ENCODE peak calls at places on chromosomes 5 and 9, in eight cellular contexts. L is psoas muscle, V is IMR-90, R is hepatocyte, J is sigmoid colon, I is Panc1, Z is upper lobe of right lung, C is SK-N-SH. S is an unnamed sample.

GRCh38 chr9:85163415-85163814 is 493.9 kb downstream of the NTRK2 start:
- DNase-seq in J (no peak), I (no peak), Z (no peak), L (no peak), C (no peak), V (no peak), R (no peak), S (no peak)

GRCh38 chr5:171615201-171616001 is 170.2 kb upstream of the SMIM23 start:
- DNase-seq in L (peak; percentile 63), V (no peak), Z (peak; percentile 81), C (peak; percentile 48), J (peak; percentile 49), I (no peak), R (peak; percentile 43), S (no peak)

GRCh38 chr5:135243194-135244191 is 155.5 kb downstream of the MACROH2A1 start:
- DNase-seq in Z (peak; percentile 54), I (no peak), L (peak; percentile 73), J (peak; percentile 97), V (no peak), R (peak; percentile 72), C (peak; percentile 85), S (peak; percentile 79)

GRCh38 chr5:151660616-151661015 is 26.1 kb downstream of the SPARC start:
- DNase-seq in R (no peak), C (no peak), V (peak; percentile 84), J (no peak), L (no peak), Z (no peak), I (no peak), S (no peak)

GRCh38 chr9:36005891-36006290 is 30.8 kb upstream of the RECK start:
- DNase-seq in C (no peak), Z (no peak), V (no peak), R (no peak), L (no peak), I (no peak), J (no peak), S (no peak)

GRCh38 chr5:71939452-71939932 is 167.8 kb upstream of the MAP1B start:
- DNase-seq in L (no peak), V (no peak), R (no peak), Z (no peak), J (no peak), I (no peak), C (peak; percentile 22), S (no peak)

GRCh38 chr9:75803130-75803529 is 87.3 kb upstream of the PCSK5 start:
- DNase-seq in V (no peak), J (no peak), Z (no peak), I (no peak), R (peak; percentile 6), C (no peak), L (no peak), S (no peak)

GRCh38 chr9:20550326-20550725 is 72.0 kb downstream of the MLLT3 start:
- DNase-seq in V (no peak), R (no peak), L (no peak), J (no peak), C (no peak), Z (no peak), I (no peak), S (no peak)

GRCh38 chr9:94127806-94128205 is 43.5 kb downstream of the PTPDC1 start:
- DNase-seq in I (no peak), Z (no peak), R (no peak), V (no peak), C (no peak), J (no peak), L (no peak), S (no peak)

GRCh38 chr5:15598294-15598902 is 98.4 kb downstream of the FBXL7 start:
- DNase-seq in Z (no peak), V (no peak), R (peak; percentile 26), J (no peak), L (no peak), C (no peak), I (peak; percentile 4), S (no peak)

GRCh38 chr9:6495484-6495883 is 82.5 kb downstream of the UHRF2 start:
- DNase-seq in J (no peak), R (no peak), I (no peak), Z (no peak), V (no peak), L (no peak), C (no peak), S (no peak)

GRCh38 chr9:114592356-114592755 is 4.8 kb downstream of the ATP6V1G1 start:
- DNase-seq in L (no peak), Z (no peak), R (no peak), V (peak; percentile 49), C (no peak), I (no peak), J (no peak), S (no peak)

GRCh38 chr9:86166546-86166945 is 67.2 kb upstream of the GOLM1 start:
- DNase-seq in I (no peak), R (no peak), C (no peak), Z (no peak), J (no peak), V (no peak), L (no peak), S (no peak)

GRCh38 chr5:28391277-28391676 is 1352.9 kb upstream of the CDH9 start:
- DNase-seq in Z (no peak), I (no peak), C (no peak), J (no peak), R (no peak), L (no peak), V (no peak), S (no peak)

GRCh38 chr5:139644646-139645494 is 3.3 kb upstream of the CXXC5 start:
- DNase-seq in C (peak; percentile 15), I (no peak), R (no peak), L (no peak), Z (peak; percentile 16), V (no peak), J (peak; percentile 26), S (no peak)

GRCh38 chr9:129619787-129620668 is 873 bp downstream of the C9orf50 start:
- DNase-seq in R (peak; percentile 78), I (no peak), V (peak; percentile 34), Z (no peak), J (no peak), L (no peak), C (peak; percentile 87), S (no peak)

GRCh38 chr9:124485936-124486335 is 21.3 kb downstream of the NR5A1 start:
- DNase-seq in I (no peak), Z (no peak), R (no peak), V (no peak), C (no peak), J (no peak), L (no peak), S (no peak)

GRCh38 chr5:38634961-38635369 is 78.5 kb upstream of the LIFR start:
- DNase-seq in L (no peak), R (peak; percentile 72), C (no peak), Z (no peak), I (no peak), J (no peak), V (no peak), S (no peak)

GRCh38 chr9:122657527-122657926 is at the start of gene OR1B1:
- DNase-seq in C (no peak), I (no peak), L (no peak), Z (no peak), R (no peak), V (no peak), J (no peak), S (no peak)
- H3K9me3 ChIP-seq in C (no peaks in the 10 kb centered on the region), I (no peaks in the 10 kb centered on the region), L (no peaks in the 10 kb centered on the region), Z (no peaks in the 10 kb centered on the region), R (no peaks in the 10 kb centered on the region), V (no peaks in the 10 kb centered on the region), J (no peaks in the 10 kb centered on the region), S (no peaks in the 10 kb centered on the region)

DNA sequence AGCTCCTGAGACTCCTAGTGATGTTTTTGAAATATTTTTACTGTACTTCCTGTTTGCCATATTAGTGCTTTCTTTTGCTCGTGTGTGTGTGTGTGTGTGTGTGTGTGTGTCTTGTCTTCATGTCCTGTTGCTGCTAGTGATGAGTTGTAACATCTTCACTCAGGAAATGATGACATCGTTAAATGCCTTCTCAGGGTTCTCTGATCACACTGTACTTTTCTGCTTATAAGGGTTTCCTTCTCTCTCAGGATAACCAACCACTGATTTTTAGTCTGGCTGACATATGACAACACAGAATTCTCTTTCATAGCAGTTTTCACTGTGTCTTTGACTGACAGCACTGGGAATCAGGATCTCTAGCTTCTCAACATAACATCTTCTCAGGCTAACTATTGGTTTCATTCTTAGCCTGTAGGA is 16.1 kb downstream of the SV2C start:
- DNase-seq in I (no peak), V (no peak), J (no peak), Z (no peak), C (no peak), L (no peak), R (no peak), S (no peak)
- H3K4me3 ChIP-seq in I (no peak overlapping the region), V (no peak overlapping the region), J (no peak overlapping the region), Z (no peak overlapping the region), C (no peak overlapping the region), L (no peak overlapping the region), R (no peak overlapping the region), S (no peak overlapping the region)

GRCh38 chr9:96217358-96217755 is 84.6 kb downstream of the HSD17B3 start:
- DNase-seq in L (no peak), C (peak; percentile 88), I (no peak), V (no peak), Z (no peak), R (peak; percentile 70), J (peak; percentile 64), S (no peak)

GRCh38 chr9:96222132-96222531 is 79.8 kb downstream of the HSD17B3 start:
- DNase-seq in C (peak; percentile 63), L (no peak), R (no peak), Z (no peak), I (no peak), V (no peak), J (peak; percentile 6), S (no peak)

GRCh38 chr9:96217756-96218693 is 84.0 kb downstream of the HSD17B3 start:
- DNase-seq in J (peak; percentile 79), Z (peak; percentile 87), R (peak; percentile 93), I (peak; percentile 13), L (peak; percentile 83), V (peak; percentile 30), C (peak; percentile 93), S (peak; percentile 48)

GRCh38 chr9:96218821-96219614 is 83.0 kb downstream of the HSD17B3 start:
- DNase-seq in Z (no peak), L (no peak), J (peak; percentile 64), V (no peak), C (peak; percentile 36), I (no peak), R (no peak), S (no peak)

DNA sequence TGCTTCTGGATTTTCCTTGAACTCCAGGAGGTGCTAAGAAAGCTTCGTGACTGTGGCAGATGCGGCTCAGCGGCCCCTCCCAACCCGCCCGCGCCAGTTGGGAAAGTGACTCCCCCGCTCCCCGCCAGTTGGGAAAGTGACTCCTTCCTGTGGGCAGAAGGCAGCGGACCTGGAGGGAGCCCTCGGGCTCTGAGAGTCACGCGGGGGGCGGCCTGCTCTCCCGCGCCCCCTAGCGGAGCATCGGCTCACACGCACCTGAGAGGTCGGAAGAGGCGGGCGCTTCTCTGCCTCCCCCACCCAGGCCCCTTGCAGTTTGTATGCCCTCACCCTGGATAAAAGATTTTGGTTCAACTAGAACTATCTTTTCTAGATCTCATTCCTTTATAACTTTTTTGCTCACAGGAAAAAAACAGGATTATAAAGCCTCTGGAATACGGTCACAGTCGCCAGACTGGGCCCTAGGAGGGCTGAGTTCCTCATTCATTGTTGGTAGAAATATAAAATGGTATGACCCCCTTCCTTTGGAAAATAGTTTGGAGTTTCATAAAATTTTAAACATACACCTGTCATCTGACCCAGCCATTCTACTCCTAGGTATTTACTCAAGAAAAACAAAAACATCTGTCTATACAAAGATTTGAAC is 82.2 kb downstream of the HSD17B3 start:
- DNase-seq in L (peak; percentile 77), Z (peak; percentile 75), R (peak; percentile 19), J (peak; percentile 63), C (peak; percentile 55), V (no peak), I (no peak), S (peak; percentile 64)
- TF ChIP-seq CTCF in L (peak; percentile 60), Z (peak; percentile 65), R (peak; percentile 47), J (peak; percentile 47), C (peak; percentile 23), V (peak; percentile 21), I (peak; percentile 85), S (peak; percentile 65)

GRCh38 chr9:135009711-135010362 is 77.6 kb upstream of the OLFM1 start:
- DNase-seq in L (peak; percentile 19), C (no peak), J (no peak), I (no peak), R (no peak), V (no peak), Z (peak; percentile 37), S (no peak)
- H3K9me3 ChIP-seq in L (no peaks in the 10 kb centered on the region), C (no peaks in the 10 kb centered on the region), J (no peaks in the 10 kb centered on the region), I (no peaks in the 10 kb centered on the region), R (no peaks in the 10 kb centered on the region), V (peaks cover 3% of the 10 kb centered on the region), Z (no peaks in the 10 kb centered on the region), S (no peaks in the 10 kb centered on the region)

S was measured in uterus.